ENCODE peak calls at places on chromosome 6, in five cellular contexts. B is BE2C, W is lower lobe of right lung, G is astrocyte, O is endodermal cell. N is an unnamed sample.

GRCh38 chr6:113758725-113759576 is 98.2 kb upstream of the MARCKS start:
- DNase-seq in B (no peak), W (no peak), G (no peak), O (no peak), N (no peak)

GRCh38 chr6:149211046-149211571 is 106.4 kb upstream of the TAB2 start:
- DNase-seq in B (no peak), W (no peak), G (no peak), O (no peak), N (no peak)

GRCh38 chr6:22250486-22250885 is 46.4 kb downstream of the PRL start:
- DNase-seq in B (no peak), W (no peak), G (no peak), O (peak; percentile 79), N (no peak)

GRCh38 chr6:44735631-44735963 is 348.1 kb downstream of the CDC5L start:
- DNase-seq in B (no peak), W (no peak), G (peak; percentile 45), O (no peak), N (no peak)

GRCh38 chr6:6330407-6330806 is 9.9 kb upstream of the F13A1 start:
- DNase-seq in B (no peak), W (no peak), G (no peak), O (no peak), N (no peak)

GRCh38 chr6:140052757-140053729 is 678.6 kb upstream of the CITED2 start:
- DNase-seq in B (peak; percentile 14), W (no peak), G (peak; percentile 38), O (peak; percentile 49), N (no peak)

GRCh38 chr6:29142349-29142748 is 28.4 kb upstream of the OR2J2 start:
- DNase-seq in B (no peak), W (no peak), G (no peak), O (no peak), N (no peak)

GRCh38 chr6:43203029-43203717 is 21.2 kb downstream of the CUL9 start:
- DNase-seq in B (no peak), W (no peak), G (no peak), O (no peak), N (no peak)

GRCh38 chr6:144055121-144055931 is 40.0 kb downstream of the SF3B5 start:
- DNase-seq in B (no peak), W (no peak), G (no peak), O (no peak), N (no peak)

GRCh38 chr6:137044366-137045220 is at the start of gene IL20RA:
- DNase-seq in B (no peak), W (peak; percentile 74), G (no peak), O (peak; percentile 81), N (no peak)

GRCh38 chr6:41190791-41191190 is 10.2 kb downstream of the TREML2 start:
- DNase-seq in B (no peak), W (no peak), G (no peak), O (no peak), N (no peak)
- H3K36me3 ChIP-seq in B (no peaks in the 10 kb centered on the region), W (no peaks in the 10 kb centered on the region), G (no peaks in the 10 kb centered on the region), O (no peaks in the 10 kb centered on the region), N (no peaks in the 10 kb centered on the region)

GRCh38 chr6:116392158-116393032 is 21.6 kb downstream of the DSE start:
- DNase-seq in B (no peak), W (no peak), G (peak; percentile 48), O (no peak), N (no peak)
- H3K4me3 ChIP-seq in B (no peak overlapping the region), W (no peak overlapping the region), G (no peak overlapping the region), O (no peak overlapping the region), N (no peak overlapping the region)

GRCh38 chr6:122461885-122462284 is 9.7 kb downstream of the SERINC1 start:
- DNase-seq in B (no peak), W (no peak), G (no peak), O (no peak), N (no peak)
- H3K36me3 ChIP-seq in B (peaks cover 4% of the 10 kb centered on the region), W (peaks cover 34% of the 10 kb centered on the region), G (peaks cover 8% of the 10 kb centered on the region), O (peaks cover 44% of the 10 kb centered on the region), N (peaks cover 2% of the 10 kb centered on the region)

GRCh38 chr6:110185879-110186278 is 5.7 kb downstream of the CDC40 start:
- DNase-seq in B (no peak), W (no peak), G (no peak), O (no peak), N (no peak)
- H3K4me3 ChIP-seq in B (no peak overlapping the region), W (no peak overlapping the region), G (no peak overlapping the region), O (no peak overlapping the region), N (no peak overlapping the region)

DNA sequence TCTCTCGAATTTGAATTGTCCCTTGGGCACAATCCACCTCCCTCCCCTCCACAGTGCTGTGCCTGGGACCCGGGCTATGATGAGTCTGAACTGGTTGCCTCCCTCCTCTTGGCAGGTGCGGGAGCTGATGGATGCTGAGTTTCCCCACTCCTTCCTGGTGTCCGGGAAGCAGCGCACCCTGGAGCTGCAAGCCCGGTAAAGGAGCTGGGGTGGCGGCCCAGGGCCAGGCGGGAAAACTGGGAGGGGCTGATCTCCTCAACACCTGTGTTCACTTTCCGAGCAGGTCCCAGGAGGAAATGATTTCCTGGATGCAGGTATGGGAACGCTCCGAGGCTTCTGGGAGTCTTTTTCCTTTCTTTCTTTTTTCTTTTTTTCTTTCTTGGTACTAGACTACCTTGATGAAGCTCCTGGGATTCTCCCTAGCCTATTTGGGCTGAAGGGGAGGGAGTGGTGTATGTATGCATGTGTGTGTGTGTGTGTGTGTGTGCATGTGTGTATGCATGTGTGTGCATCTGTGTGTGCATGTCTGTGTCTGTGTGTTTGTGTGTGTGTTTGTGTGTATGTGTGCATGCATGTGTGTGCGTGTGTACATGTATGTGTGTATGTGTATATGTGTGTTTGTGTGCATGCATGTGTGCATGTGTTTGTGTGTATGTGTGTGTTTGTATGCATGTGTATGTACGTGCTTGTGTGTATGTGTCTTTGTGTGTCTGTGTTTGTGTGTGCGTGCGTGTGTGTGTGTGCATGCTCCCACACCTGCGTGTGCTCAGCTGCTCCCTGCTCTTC is 15.2 kb downstream of the FGD2 start:
- DNase-seq in B (no peak), W (no peak), G (no peak), O (peak; percentile 65), N (no peak)
- H3K36me3 ChIP-seq in B (no peaks in the 10 kb centered on the region), W (peaks cover 28% of the 10 kb centered on the region), G (no peaks in the 10 kb centered on the region), O (no peaks in the 10 kb centered on the region), N (no peaks in the 10 kb centered on the region)

GRCh38 chr6:154301086-154301625 is 55.4 kb downstream of the IPCEF1 start:
- DNase-seq in B (no peak), W (no peak), G (peak; percentile 18), O (no peak), N (no peak)

GRCh38 chr6:154297711-154298110 is 58.9 kb downstream of the IPCEF1 start:
- DNase-seq in B (no peak), W (no peak), G (peak; percentile 67), O (no peak), N (no peak)

GRCh38 chr6:154297210-154297609 is 59.4 kb downstream of the IPCEF1 start:
- DNase-seq in B (no peak), W (no peak), G (no peak), O (no peak), N (no peak)

GRCh38 chr6:154295733-154296132 is 60.9 kb downstream of the IPCEF1 start:
- DNase-seq in B (no peak), W (no peak), G (no peak), O (no peak), N (no peak)

GRCh38 chr6:154298297-154298696 is 58.3 kb downstream of the IPCEF1 start:
- DNase-seq in B (no peak), W (no peak), G (peak; percentile 62), O (no peak), N (no peak)
- H3K4me3 ChIP-seq in B (no peak overlapping the region), W (no peak overlapping the region), G (no peak overlapping the region), O (no peak overlapping the region), N (no peak overlapping the region)

GRCh38 chr6:125258651-125259353 is 43.0 kb downstream of the HDDC2 start:
- DNase-seq in B (no peak), W (no peak), G (peak; percentile 36), O (no peak), N (no peak)
- H3K36me3 ChIP-seq in B (no peaks in the 10 kb centered on the region), W (no peaks in the 10 kb centered on the region), G (no peaks in the 10 kb centered on the region), O (no peaks in the 10 kb centered on the region), N (no peaks in the 10 kb centered on the region)

GRCh38 chr6:30888472-30889137 is 4.3 kb downstream of the DDR1 start:
- DNase-seq in B (peak; percentile 30), W (no peak), G (peak; percentile 47), O (no peak), N (no peak)
- H3K4me3 ChIP-seq in B (no peak overlapping the region), W (no peak overlapping the region), G (no peak overlapping the region), O (no peak overlapping the region), N (no peak overlapping the region)

N was measured in BJ.